ENCODE peak calls at places on chromosomes 4 and X, in seven cellular contexts. S is GM23338, E is naive B cell, K is GM04504, L is NCI-H345, B is NCI-H2081, Y is endodermal cell. O is an unnamed sample.

GRCh38 chr4:93827272-93827947 is 1.1 kb upstream of the ATOH1 start:
- DNase-seq in S (peak), E (no peak), L (peak), K (no peak), Y (peak), B (no peak), O (peak)

GRCh38 chr4:123892997-123893745 is 496.6 kb downstream of the SPRY1 start:
- DNase-seq in L (no peak), K (peak), B (peak), S (no peak), E (no peak), Y (no peak), O (no peak)

GRCh38 chr4:150323551-150324325 is 245.5 kb downstream of the DCLK2 start:
- DNase-seq in Y (no peak), L (no peak), B (no peak), K (no peak), E (no peak), S (peak), O (no peak)

GRCh38 chr4:152206646-152207435 is 329.1 kb downstream of the FBXW7 start:
- DNase-seq in E (no peak), K (no peak), Y (no peak), L (no peak), S (no peak), B (no peak), O (no peak)

GRCh38 chr4:110085131-110085530 is 113.3 kb downstream of the ELOVL6 start:
- DNase-seq in Y (no peak), S (no peak), B (peak), K (no peak), L (peak), E (no peak), O (no peak)

GRCh38 chrX:119622356-119623232 is 16.4 kb upstream of the NKRF start:
- DNase-seq in E (no peak), B (peak), K (peak), S (no peak), L (no peak), Y (no peak), O (no peak)

GRCh38 chr4:31461425-31461824 is 741.3 kb downstream of the PCDH7 start:
- DNase-seq in K (peak), Y (no peak), B (no peak), L (no peak), E (no peak), S (no peak), O (no peak)

GRCh38 chrX:40175416-40176255 is 77.9 kb upstream of the BCOR start:
- DNase-seq in L (peak), K (no peak), E (peak), B (peak), Y (peak), S (peak), O (peak)

GRCh38 chr4:78660559-78660958 is 109.0 kb downstream of the ANXA3 start:
- DNase-seq in L (no peak), B (no peak), E (no peak), K (no peak), Y (no peak), S (no peak), O (no peak)

GRCh38 chr4:40486534-40486933 is 143.1 kb downstream of the RBM47 start:
- DNase-seq in B (no peak), K (peak), L (no peak), S (no peak), Y (no peak), E (no peak), O (no peak)

GRCh38 chrX:37759878-37760418 is 19.9 kb upstream of the CYBB start:
- DNase-seq in K (no peak), B (no peak), Y (no peak), S (no peak), L (peak), E (no peak), O (no peak)

GRCh38 chr4:26700110-26700509 is 116.2 kb downstream of the TBC1D19 start:
- DNase-seq in L (no peak), B (no peak), E (no peak), S (no peak), Y (no peak), K (no peak), O (no peak)

GRCh38 chr4:163484906-163485305 is 9.6 kb upstream of the TMA16 start:
- DNase-seq in K (peak), B (peak), Y (peak), L (peak), E (peak), S (peak), O (no peak)

GRCh38 chrX:129925305-129926092 is 19.5 kb downstream of the UTP14A start:
- DNase-seq in K (peak), S (peak), B (peak), L (peak), E (peak), Y (peak), O (peak)

GRCh38 chrX:132433001-132433400 is 55.8 kb downstream of the MBNL3 start:
- DNase-seq in L (no peak), K (no peak), S (peak), Y (peak), B (peak), E (no peak), O (no peak)

GRCh38 chrX:65720580-65720979 is 53.1 kb downstream of the MSN start:
- DNase-seq in S (no peak), E (no peak), B (no peak), L (no peak), K (no peak), Y (no peak), O (no peak)

GRCh38 chr4:88696620-88697019 is 1.0 kb downstream of the NAP1L5 start:
- DNase-seq in B (peak), Y (no peak), S (no peak), L (no peak), E (no peak), K (no peak), O (no peak)

O was measured in NCI-H526.